ENCODE peak calls at places on chromosomes 3 and 15, in nine cellular contexts. V is RWPE1, F is right atrium auricular region, M is upper lobe of right lung, Y is A673, P is cardiac muscle cell, U is body of pancreas, W is neural progenitor cell, B is psoas muscle. E is an unnamed sample.

GRCh38 chr15:52709172-52709979 is 30.2 kb upstream of the ATOSA start:
- DNase-seq in V (no peak), F (no peak), M (no peak), Y (peak; percentile 22), P (no peak), U (peak; percentile 73), W (peak; percentile 89), B (no peak), E (no peak)

GRCh38 chr3:4994144-4994730 is 15.0 kb downstream of the BHLHE40 start:
- DNase-seq in V (no peak), F (peak; percentile 40), M (no peak), Y (no peak), P (no peak), U (no peak), W (no peak), B (no peak), E (no peak)

GRCh38 chr3:146160964-146161724 is at the start of gene PLOD2:
- DNase-seq in V (peak; percentile 74), F (peak; percentile 84), M (peak; percentile 90), Y (peak; percentile 82), P (peak; percentile 95), U (peak; percentile 89), W (peak; percentile 89), B (peak; percentile 83), E (peak; percentile 87)

GRCh38 chr3:63354160-63354559 is 76.1 kb downstream of the SYNPR start:
- DNase-seq in V (no peak), F (no peak), M (no peak), Y (no peak), P (no peak), U (no peak), W (no peak), B (no peak), E (no peak)

GRCh38 chr3:169363318-169363717 is 300.2 kb downstream of the MECOM start:
- DNase-seq in V (no peak), F (no peak), M (no peak), Y (no peak), P (no peak), U (no peak), W (no peak), B (no peak), E (no peak)

GRCh38 chr3:184368804-184369183 is 7.3 kb downstream of the POLR2H start:
- DNase-seq in V (no peak), F (no peak), M (no peak), Y (peak; percentile 46), P (peak; percentile 69), U (no peak), W (no peak), B (peak; percentile 68), E (no peak)

GRCh38 chr3:72379500-72380187 is 468.6 kb downstream of the SHQ1 start:
- DNase-seq in V (no peak), F (no peak), M (no peak), Y (peak; percentile 70), P (peak; percentile 42), U (no peak), W (peak; percentile 18), B (no peak), E (no peak)

GRCh38 chr15:95921404-95921803 is 409.1 kb upstream of the NR2F2 start:
- DNase-seq in V (no peak), F (no peak), M (no peak), Y (no peak), P (no peak), U (no peak), W (no peak), B (no peak), E (no peak)

DNA sequence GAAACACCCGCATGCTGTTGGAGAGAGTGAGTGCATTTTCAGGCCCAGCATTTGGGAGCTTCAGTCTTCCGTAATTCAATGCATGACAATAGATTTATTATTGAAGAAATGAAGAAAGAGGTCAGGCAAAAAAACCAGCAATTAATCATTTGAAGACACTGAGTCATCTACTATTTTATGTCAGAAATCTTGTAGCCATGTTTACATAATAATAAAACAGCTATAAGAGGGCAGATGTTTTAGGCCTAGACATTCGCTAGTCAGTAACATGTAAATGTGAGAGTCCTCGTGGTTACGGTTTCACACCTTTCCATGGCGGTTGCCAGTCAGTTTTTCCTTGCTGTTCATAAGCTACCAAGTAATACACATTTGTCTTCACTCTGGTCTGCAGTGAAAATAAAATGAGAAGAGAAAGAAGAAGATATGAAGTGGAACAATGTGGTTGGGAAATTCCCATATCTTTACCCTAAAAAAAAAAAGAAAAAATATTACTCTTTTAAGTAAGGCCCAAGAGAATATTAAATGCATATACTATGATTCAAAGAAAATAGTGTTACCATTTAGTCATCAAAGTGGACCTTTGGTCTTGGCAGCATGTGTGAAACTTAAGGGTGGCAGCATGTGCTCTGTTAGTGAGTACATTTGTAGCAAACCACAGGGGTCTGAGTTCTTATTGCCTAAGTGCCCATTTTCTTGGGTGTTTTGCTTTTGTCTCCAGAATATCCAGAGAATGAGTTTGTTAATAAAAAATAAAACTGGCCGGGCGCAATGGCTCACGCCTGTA is 140.5 kb upstream of the TBL1XR1 start:
- DNase-seq in V (peak; percentile 13), F (no peak), M (no peak), Y (no peak), P (peak; percentile 80), U (no peak), W (no peak), B (no peak), E (no peak)
- H3K27ac ChIP-seq in V (no peak overlapping the region), F (peak overlapping the region; percentile 85), M (no peak overlapping the region), Y (peak overlapping the region; percentile 35), P (no peak overlapping the region), U (peak overlapping the region; percentile 78), W (no peak overlapping the region), B (no peak overlapping the region), E (no peak overlapping the region)

DNA sequence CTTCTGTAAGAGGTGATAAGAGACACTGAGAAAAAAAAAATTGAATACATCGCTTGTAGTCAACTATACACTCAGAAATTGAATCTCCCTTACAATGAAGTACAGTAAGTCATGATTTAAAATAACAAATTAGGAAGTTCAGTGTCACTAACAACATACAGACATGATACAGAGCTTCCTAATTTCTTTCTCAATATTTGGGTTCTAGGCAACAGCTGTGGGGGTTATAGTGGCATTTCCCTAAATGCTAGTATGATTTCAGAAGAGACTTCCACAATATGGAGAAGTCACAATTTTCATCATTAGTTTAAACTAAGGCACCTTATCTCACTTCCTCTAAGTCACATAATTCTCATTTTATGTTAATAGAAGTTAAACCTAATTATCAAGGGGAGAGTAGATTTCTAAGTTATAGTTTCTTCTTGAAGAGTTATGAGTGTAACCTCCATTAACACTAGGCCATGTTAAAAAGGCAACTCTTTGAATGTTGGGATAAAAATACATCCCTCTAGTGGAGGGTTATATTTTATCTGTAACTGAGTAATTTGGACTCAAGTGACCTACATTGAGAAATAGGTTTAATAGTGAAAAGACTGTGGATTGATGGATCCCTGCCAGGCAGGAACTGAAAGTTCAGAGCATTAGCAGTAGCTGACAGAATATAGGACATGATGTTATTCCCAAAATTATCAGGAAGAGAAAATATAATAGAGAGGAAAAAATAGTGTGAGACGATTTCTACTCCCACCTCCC is 286.0 kb upstream of the SUCLG2 start:
- DNase-seq in V (no peak), F (peak; percentile 63), M (no peak), Y (peak; percentile 0), P (no peak), U (peak; percentile 39), W (no peak), B (no peak), E (no peak)
- TF ChIP-seq CTCF in V (no peak), F (no peak), M (peak; percentile 26), Y (no peak), P (no peak), U (no peak), W (peak; percentile 8), B (no peak), E (no peak)

DNA sequence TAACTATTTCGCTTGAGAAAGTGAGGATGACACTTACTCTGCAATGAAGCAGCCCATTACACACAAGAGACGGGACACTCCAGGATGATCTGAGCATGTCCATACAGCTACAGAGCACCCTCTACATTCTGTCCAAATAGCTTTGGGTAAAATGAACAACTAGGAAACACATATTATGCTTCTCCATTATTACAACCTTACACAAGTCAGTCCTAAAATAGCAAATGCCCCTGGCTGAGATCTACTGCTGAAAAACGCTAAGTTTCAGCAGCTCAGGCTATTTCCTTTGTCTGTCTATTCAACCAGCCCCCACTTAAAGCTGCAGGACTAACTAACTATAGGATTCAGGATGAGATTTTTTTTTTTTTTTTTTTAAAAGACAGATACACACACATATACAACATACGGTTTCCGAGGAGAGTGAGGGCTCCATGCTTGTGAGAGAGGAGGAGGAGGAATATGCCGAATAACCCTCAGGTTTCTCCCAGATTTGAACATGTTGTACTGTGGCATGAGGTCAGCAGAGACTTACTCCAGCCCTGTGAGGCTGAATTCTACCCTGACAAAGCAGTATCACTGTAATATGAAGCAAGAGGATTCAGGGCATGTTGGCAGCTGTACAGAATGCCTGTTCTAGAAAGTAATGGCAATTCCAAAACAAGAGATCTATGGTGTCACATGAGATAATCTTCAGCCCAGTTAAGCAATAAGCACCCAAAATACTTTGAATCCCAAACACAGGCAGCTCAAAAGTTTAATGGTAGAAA is 117.3 kb upstream of the PLXND1 start:
- DNase-seq in V (peak; percentile 48), F (peak; percentile 83), M (no peak), Y (peak; percentile 42), P (peak; percentile 94), U (peak; percentile 45), W (peak; percentile 18), B (no peak), E (no peak)
- H3K27ac ChIP-seq in V (no peak overlapping the region), F (peak overlapping the region; percentile 78), M (no peak overlapping the region), Y (peak overlapping the region; percentile 28), P (peak overlapping the region; percentile 41), U (peak overlapping the region; percentile 23), W (peak overlapping the region; percentile 36), B (peak overlapping the region; percentile 73), E (no peak overlapping the region)

GRCh38 chr15:42920281-42921048 is at the start of gene TTBK2:
- DNase-seq in V (peak; percentile 97), F (peak; percentile 98), M (peak; percentile 99), Y (peak; percentile 99), P (peak; percentile 99), U (peak; percentile 99), W (peak; percentile 99), B (peak; percentile 99), E (peak; percentile 98)
- TF ChIP-seq CTCF in V (no peak), F (no peak), M (peak; percentile 37), Y (no peak), P (peak; percentile 6), U (no peak), W (no peak), B (peak; percentile 8), E (peak; percentile 40)

DNA sequence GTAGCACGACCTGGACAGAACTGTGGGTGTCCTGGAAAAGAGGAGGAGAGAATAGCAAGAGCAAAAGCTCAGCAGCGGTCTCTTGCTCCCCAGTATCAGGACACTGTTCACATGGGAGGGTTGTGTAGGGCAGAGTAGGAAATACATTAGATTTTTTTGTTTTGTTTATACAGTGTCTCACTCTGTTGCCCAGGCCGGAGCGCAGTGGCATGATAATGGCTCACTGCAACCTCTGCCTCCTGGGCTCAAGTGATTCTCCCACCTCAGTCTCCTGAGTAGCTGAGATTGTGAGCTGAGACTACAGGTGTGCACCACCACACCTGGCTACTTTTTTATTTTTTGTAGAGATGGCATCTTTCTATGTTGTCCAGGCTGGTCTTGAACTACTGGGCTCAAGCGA is 53.3 kb downstream of the FNDC3B start:
- DNase-seq in V (no peak), F (no peak), M (no peak), Y (no peak), P (no peak), U (no peak), W (no peak), B (no peak), E (no peak)
- H3K27ac ChIP-seq in V (peak overlapping the region; percentile 53), F (no peak overlapping the region), M (no peak overlapping the region), Y (no peak overlapping the region), P (peak overlapping the region; percentile 63), U (peak overlapping the region; percentile 26), W (no peak overlapping the region), B (no peak overlapping the region), E (no peak overlapping the region)

GRCh38 chr3:139319428-139320402 is 24.1 kb upstream of the MRPS22 start:
- DNase-seq in V (no peak), F (no peak), M (no peak), Y (peak; percentile 45), P (peak; percentile 46), U (no peak), W (peak; percentile 63), B (no peak), E (no peak)
- TF ChIP-seq CTCF in V (no peak), F (no peak), M (no peak), Y (peak; percentile 56), P (peak; percentile 62), U (no peak), W (peak; percentile 57), B (no peak), E (peak; percentile 11)